ENCODE peak calls at places on chromosomes 2 and 18, in four cellular contexts. S, P, Q and A are unnamed samples.

GRCh38 chr2:128746356-128746755 is 427.7 kb upstream of the HS6ST1 start:
- DNase-seq in S (no peak), Q (no peak), P (no peak), A (no peak)

GRCh38 chr2:225122582-225123486 is 80.6 kb upstream of the DOCK10 start:
- DNase-seq in Q (no peak), P (no peak), S (peak), A (no peak)

GRCh38 chr2:126658910-126659613 is 3.1 kb downstream of the GYPC start:
- DNase-seq in P (peak), Q (peak), S (no peak), A (no peak)

GRCh38 chr2:230899287-230899686 is 25.8 kb downstream of the GPR55 start:
- DNase-seq in Q (no peak), S (no peak), P (no peak), A (no peak)

GRCh38 chr2:161131074-161131680 is 29.1 kb upstream of the TANK start:
- DNase-seq in S (no peak), P (no peak), Q (no peak), A (no peak)

GRCh38 chr2:102155703-102156515 is 13.4 kb downstream of the IL1R1 start:
- DNase-seq in Q (no peak), P (peak), S (no peak), A (no peak)

GRCh38 chr2:211930331-211930730 is 608.3 kb downstream of the ERBB4 start:
- DNase-seq in Q (no peak), P (no peak), S (no peak), A (no peak)

GRCh38 chr18:9575558-9575957 is 38.8 kb downstream of the PPP4R1 start:
- DNase-seq in S (peak), P (peak), Q (no peak), A (peak)

GRCh38 chr18:33440011-33440383 is 524 bp downstream of the CCDC178 start:
- DNase-seq in Q (no peak), P (peak), S (peak), A (peak)
- TF ChIP-seq CTCF in Q (peak), P (peak), S (no peak), A (peak)

DNA sequence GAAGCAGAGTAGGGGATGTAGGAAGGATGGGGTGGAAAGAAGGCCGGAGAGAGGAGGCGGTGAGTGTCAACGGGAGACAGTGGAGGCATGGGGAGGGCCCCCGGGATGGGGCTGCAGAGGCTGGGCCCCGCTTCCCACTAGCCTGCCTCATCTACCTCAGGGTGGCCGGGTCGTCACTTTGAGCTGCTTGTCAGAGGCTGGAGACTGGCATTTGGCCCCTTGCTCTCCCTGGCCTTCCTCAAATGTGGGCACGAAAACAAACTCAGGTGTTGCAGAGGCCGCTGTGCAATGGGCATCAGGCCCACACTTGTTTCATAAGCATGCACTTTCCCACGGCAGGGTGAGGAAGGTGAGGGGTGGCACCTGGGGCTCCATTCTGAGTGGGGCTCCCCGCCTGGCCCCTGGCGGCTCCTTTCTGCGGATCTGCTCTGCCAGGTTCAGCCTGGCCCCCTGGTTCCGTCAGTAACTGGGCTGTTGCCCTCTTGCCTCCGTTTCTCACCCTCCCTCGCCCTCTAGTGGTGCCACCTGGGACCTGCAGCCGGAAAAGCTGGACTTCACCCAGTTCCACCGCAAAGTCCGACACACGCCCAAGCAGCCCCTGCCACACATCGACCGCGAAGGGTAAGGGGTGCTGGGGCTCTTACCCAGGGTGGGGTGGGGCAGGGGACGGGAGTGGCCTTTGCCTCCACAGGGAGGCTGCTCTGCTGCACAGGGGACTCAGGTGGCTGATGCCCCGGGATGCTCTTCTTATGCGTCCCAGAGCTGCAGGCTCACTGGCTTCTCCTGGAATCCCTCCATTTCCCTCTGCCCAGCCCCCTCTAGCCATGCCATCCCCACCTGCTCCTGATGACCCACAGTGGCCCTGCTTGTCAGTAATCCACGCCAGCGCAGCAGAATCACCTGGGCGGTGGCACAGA is 125.4 kb downstream of the CTIF start:
- DNase-seq in Q (no peak), S (peak), P (peak), A (peak)
- TF ChIP-seq CTCF in Q (peak), S (peak), P (peak), A (peak)

DNA sequence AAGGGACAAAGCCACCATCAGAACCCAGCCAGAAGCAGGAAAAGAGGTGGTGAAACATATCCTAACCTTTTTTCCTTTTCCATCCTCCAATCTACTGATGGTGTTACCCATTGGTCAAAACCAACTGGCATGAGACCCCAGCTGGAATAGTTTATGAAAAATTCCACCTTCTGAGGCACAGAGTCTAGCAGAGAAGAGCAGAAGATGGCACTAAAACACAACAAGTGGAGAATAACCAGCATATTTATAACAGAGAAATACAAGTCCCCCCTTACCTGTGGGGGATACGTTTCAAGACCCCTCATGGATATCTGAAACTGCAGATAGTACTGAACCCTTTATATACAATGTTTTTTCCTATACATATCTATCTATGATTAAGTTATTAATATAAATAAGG is 4.9 kb upstream of the INPP1 start:
- DNase-seq in S (no peak), P (no peak), Q (no peak), A (no peak)
- TF ChIP-seq CTCF in S (no peak), P (no peak), Q (no peak), A (no peak)

DNA sequence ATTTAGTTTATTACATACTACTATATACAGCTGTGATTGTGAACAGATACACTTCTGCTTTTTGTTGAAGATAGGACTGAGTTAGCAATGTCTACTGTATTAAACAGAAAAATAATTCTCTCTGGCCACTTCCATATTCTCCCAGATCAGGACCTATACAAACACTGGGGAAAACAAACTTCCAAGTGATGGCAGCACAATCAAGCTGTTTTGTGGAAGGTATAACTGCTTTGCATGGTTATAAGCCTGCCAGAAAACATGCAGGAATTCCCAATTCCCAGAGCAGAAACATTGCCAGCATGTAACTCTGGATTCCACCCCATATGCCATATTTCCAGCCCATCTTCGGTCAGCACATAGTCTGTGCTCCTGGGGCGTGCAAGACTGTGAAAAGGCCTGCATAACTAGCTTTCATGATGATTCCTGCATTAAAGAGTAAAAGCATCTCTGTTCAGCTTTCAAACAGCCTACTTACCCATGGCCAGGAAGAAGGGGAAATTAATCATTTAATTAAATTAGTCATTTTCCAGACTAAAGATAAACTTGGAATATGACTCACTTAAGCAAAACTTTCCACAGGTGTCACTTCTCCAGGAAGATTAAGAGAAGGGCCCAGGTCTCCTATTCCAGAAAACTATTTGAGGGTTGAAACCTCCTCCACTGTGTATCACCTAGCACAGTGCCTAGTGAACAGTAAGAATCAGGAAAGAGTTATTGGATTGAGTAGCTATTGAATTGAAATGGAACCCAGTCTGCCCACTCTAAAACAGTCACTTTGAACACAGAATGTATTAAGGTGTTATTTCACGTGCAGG is 280.5 kb downstream of the NRXN1 start:
- DNase-seq in Q (no peak), P (no peak), S (no peak), A (no peak)
- TF ChIP-seq CTCF in Q (no peak), P (no peak), S (no peak), A (no peak)

GRCh38 chr2:233740875-233741274 is 12.0 kb downstream of the UGT1A3 start:
- DNase-seq in S (no peak), Q (no peak), P (no peak), A (no peak)
- TF ChIP-seq CTCF in S (no peak), Q (no peak), P (no peak), A (no peak)

DNA sequence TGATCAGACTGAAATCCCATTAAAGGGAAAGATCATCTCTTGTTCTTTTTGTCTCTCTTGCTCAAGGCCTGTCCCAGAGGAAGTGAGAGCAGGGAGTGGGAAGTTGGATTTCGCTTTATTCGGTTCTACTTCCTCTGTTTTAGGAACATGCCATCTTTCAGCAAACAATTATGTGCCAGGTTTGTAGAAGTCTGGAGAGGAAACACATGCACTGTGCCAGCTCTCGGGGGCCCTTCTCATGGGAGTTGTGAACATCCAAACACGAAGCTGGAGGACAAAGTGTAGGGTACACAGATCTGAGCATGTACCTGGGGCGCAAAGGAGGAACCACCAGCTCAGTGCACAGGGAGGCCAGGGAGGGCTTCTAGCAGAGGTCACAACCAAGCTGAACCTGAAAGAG is 128.8 kb downstream of the ZFP36L2 start:
- DNase-seq in P (no peak), S (no peak), Q (no peak), A (no peak)
- TF ChIP-seq CTCF in P (no peak), S (no peak), Q (no peak), A (no peak)

GRCh38 chr18:12750708-12751502 is 48.1 kb downstream of the PSMG2 start:
- DNase-seq in S (no peak), Q (no peak), P (no peak), A (no peak)

GRCh38 chr18:12750076-12750707 is 47.4 kb downstream of the PSMG2 start:
- DNase-seq in P (peak), Q (no peak), S (no peak), A (no peak)

GRCh38 chr18:12748671-12749070 is 45.8 kb downstream of the PSMG2 start:
- DNase-seq in P (peak), Q (no peak), S (no peak), A (no peak)

GRCh38 chr18:12747530-12748315 is 44.9 kb downstream of the PSMG2 start:
- DNase-seq in S (no peak), P (peak), Q (no peak), A (no peak)

GRCh38 chr18:12749136-12749535 is 46.3 kb downstream of the PSMG2 start:
- DNase-seq in P (no peak), S (no peak), Q (no peak), A (no peak)
- TF ChIP-seq CTCF in P (no peak), S (no peak), Q (no peak), A (no peak)

GRCh38 chr2:11742702-11743530 is 3.5 kb upstream of the LPIN1 start:
- DNase-seq in S (no peak), P (no peak), Q (no peak), A (no peak)

GRCh38 chr2:11742317-11742701 is 4.1 kb upstream of the LPIN1 start:
- DNase-seq in P (no peak), S (no peak), Q (no peak), A (no peak)

GRCh38 chr2:11743531-11743815 is 3.0 kb upstream of the LPIN1 start:
- DNase-seq in P (no peak), Q (no peak), S (no peak), A (no peak)

GRCh38 chr2:11743846-11744553 is 2.4 kb upstream of the LPIN1 start:
- DNase-seq in S (peak), P (peak), Q (peak), A (peak)

DNA sequence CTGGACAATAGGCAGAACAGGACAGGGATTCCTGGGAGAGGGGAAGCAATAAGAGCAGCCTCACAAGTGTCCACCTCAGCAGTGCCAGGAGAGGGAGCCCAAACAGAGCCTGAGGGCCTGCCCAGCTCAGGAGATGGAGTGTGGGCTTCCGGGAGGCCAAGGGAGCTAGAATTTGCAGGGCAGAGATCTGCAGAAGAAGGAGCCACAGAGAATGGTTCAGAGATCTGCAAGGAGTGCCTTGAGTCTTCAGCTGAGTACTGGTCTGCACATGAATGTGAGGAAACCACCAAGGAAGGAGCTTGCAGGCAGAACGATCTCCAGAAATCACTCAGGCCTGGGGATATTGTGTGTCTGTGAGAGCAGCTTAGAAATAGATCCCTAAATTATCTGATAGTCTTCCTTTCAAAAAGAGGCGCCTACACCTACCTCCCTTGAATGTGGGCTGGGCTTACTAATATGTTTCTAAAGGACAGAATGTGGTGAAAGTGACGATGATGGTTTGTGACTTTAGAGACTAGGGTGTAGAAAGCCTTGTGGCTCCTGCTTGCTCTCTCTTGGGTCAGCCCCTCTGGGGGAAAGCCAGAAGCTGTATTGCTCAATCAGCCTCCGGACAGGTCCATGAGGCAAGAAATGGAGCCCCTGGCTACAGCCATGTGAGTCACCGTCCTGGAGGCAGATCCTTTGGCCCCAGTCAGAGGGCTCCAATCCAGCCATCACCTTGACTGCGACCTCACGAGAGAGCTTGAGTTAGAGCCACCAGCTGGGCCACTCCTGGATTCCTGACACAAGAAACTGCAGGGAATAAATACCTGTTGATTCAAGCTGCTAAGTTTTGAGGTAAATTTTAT is 7.6 kb upstream of the LPIN1 start:
- DNase-seq in P (peak), S (peak), Q (peak), A (no peak)
- TF ChIP-seq CTCF in P (peak), S (no peak), Q (peak), A (peak)

GRCh38 chr2:103289101-103289725 is 527.4 kb downstream of the TMEM182 start:
- DNase-seq in Q (no peak), S (no peak), P (no peak), A (no peak)
- TF ChIP-seq CTCF in Q (no peak), S (no peak), P (no peak), A (peak)